ENCODE peak calls at places on chromosome 5, in eight cellular contexts. N, W, K, D, B, C, J and S are unnamed samples.

GRCh38 chr5:143016777-143017374 is 246.7 kb downstream of the ARHGAP26 start:
- DNase-seq in N (no peak), W (no peak), K (peak), D (no peak), B (no peak), C (peak), J (peak), S (peak)

GRCh38 chr5:53944981-53945380 is 365.4 kb downstream of the ARL15 start:
- DNase-seq in N (no peak), W (no peak), K (no peak), D (no peak), B (no peak), C (no peak), J (peak), S (no peak)

GRCh38 chr5:1709186-1709803 is 90.3 kb downstream of the MRPL36 start:
- DNase-seq in N (no peak), W (no peak), K (no peak), D (no peak), B (no peak), C (no peak), J (no peak), S (no peak)

GRCh38 chr5:126680215-126680817 is 79.6 kb downstream of the PHAX start:
- DNase-seq in N (no peak), W (no peak), K (no peak), D (peak), B (peak), C (peak), J (no peak), S (peak)

GRCh38 chr5:170135796-170136490 is 30.2 kb downstream of the FOXI1 start:
- DNase-seq in N (no peak), W (no peak), K (no peak), D (no peak), B (no peak), C (peak), J (peak), S (no peak)

GRCh38 chr5:133895979-133896378 is 72.4 kb downstream of the C5orf15 start:
- DNase-seq in N (no peak), W (no peak), K (no peak), D (no peak), B (no peak), C (no peak), J (peak), S (no peak)

GRCh38 chr5:149849990-149850910 is 94.3 kb downstream of the PDE6A start:
- DNase-seq in N (no peak), W (no peak), K (no peak), D (no peak), B (no peak), C (no peak), J (no peak), S (no peak)

GRCh38 chr5:62431735-62432617 is 19.4 kb downstream of the IPO11 start:
- DNase-seq in N (no peak), W (no peak), K (no peak), D (no peak), B (no peak), C (peak), J (no peak), S (no peak)

GRCh38 chr5:132074772-132075718 is 1.5 kb downstream of the CSF2 start:
- DNase-seq in N (no peak), W (no peak), K (no peak), D (no peak), B (no peak), C (no peak), J (peak), S (no peak)

GRCh38 chr5:59312223-59312622 is 581.3 kb downstream of the PDE4D start:
- DNase-seq in N (no peak), W (no peak), K (no peak), D (no peak), B (no peak), C (no peak), J (no peak), S (no peak)

GRCh38 chr5:151772029-151772867 is 494 bp downstream of the G3BP1 start:
- DNase-seq in N (no peak), W (peak), K (peak), D (peak), B (no peak), C (peak), J (peak), S (no peak)

GRCh38 chr5:14364576-14365472 is 216.8 kb upstream of the OTULINL start:
- DNase-seq in N (no peak), W (no peak), K (no peak), D (peak), B (no peak), C (no peak), J (peak), S (peak)
- TF ChIP-seq CTCF in N (peak), W (no peak), K (peak), D (peak), B (peak), C (peak), J (peak), S (peak)

GRCh38 chr5:126806-127205 is 34.8 kb downstream of the PLEKHG4B start:
- DNase-seq in N (no peak), W (no peak), K (no peak), D (no peak), B (no peak), C (no peak), J (no peak), S (no peak)

GRCh38 chr5:125815-126214 is 33.8 kb downstream of the PLEKHG4B start:
- DNase-seq in N (no peak), W (no peak), K (no peak), D (no peak), B (no peak), C (no peak), J (no peak), S (no peak)

GRCh38 chr5:119486-120097 is 27.6 kb downstream of the PLEKHG4B start:
- DNase-seq in N (no peak), W (no peak), K (no peak), D (no peak), B (no peak), C (no peak), J (no peak), S (no peak)

GRCh38 chr5:121432-121831 is 29.5 kb downstream of the PLEKHG4B start:
- DNase-seq in N (no peak), W (no peak), K (no peak), D (no peak), B (no peak), C (no peak), J (no peak), S (no peak)
- H3K4me3 ChIP-seq in N (no peak), W (no peak), K (no peak), D (no peak), B (no peak), C (no peak), J (no peak), S (no peak)

GRCh38 chr5:181120311-181120710 is 10.7 kb downstream of the OR2V1 start:
- DNase-seq in N (no peak), W (no peak), K (no peak), D (no peak), B (no peak), C (no peak), J (peak), S (no peak)
- TF ChIP-seq CTCF in N (no peak), W (no peak), K (no peak), D (no peak), B (no peak), C (no peak), J (no peak), S (no peak)

GRCh38 chr5:113242481-113243348 is 192.1 kb downstream of the TSSK1B start:
- DNase-seq in N (no peak), W (no peak), K (no peak), D (no peak), B (no peak), C (no peak), J (peak), S (no peak)
- H3K4me3 ChIP-seq in N (no peak), W (no peak), K (no peak), D (no peak), B (no peak), C (no peak), J (no peak), S (no peak)

GRCh38 chr5:124065508-124065907 is 553.5 kb downstream of the CSNK1G3 start:
- DNase-seq in N (no peak), W (no peak), K (no peak), D (no peak), B (no peak), C (no peak), J (no peak), S (no peak)
- TF ChIP-seq CTCF in N (no peak), W (no peak), K (no peak), D (no peak), B (no peak), C (no peak), J (no peak), S (no peak)

GRCh38 chr5:177448244-177448950 is 1.8 kb downstream of the PRR7 start:
- DNase-seq in N (no peak), W (no peak), K (no peak), D (no peak), B (no peak), C (no peak), J (no peak), S (no peak)
- H3K4me3 ChIP-seq in N (peak), W (peak), K (no peak), D (no peak), B (peak), C (no peak), J (no peak), S (peak)

GRCh38 chr5:93620487-93621339 is 37.7 kb downstream of the NR2F1 start:
- DNase-seq in N (no peak), W (peak), K (peak), D (no peak), B (no peak), C (peak), J (peak), S (no peak)
- TF ChIP-seq CTCF in N (peak), W (peak), K (no peak), D (no peak), B (no peak), C (peak), J (peak), S (peak)

GRCh38 chr5:77140350-77140749 is 53.3 kb upstream of the ZBED3 start:
- DNase-seq in N (no peak), W (no peak), K (no peak), D (no peak), B (no peak), C (no peak), J (no peak), S (no peak)

GRCh38 chr5:77146896-77147295 is 59.8 kb upstream of the ZBED3 start:
- DNase-seq in N (no peak), W (no peak), K (no peak), D (no peak), B (no peak), C (no peak), J (no peak), S (no peak)

GRCh38 chr5:77145666-77146065 is 58.6 kb upstream of the ZBED3 start:
- DNase-seq in N (no peak), W (no peak), K (no peak), D (no peak), B (peak), C (peak), J (peak), S (no peak)

GRCh38 chr5:77144837-77145139 is 57.7 kb upstream of the ZBED3 start:
- DNase-seq in N (no peak), W (no peak), K (no peak), D (no peak), B (no peak), C (no peak), J (no peak), S (no peak)

GRCh38 chr5:77143998-77144836 is 57.1 kb upstream of the ZBED3 start:
- DNase-seq in N (peak), W (peak), K (peak), D (peak), B (peak), C (peak), J (peak), S (peak)
- H3K4me3 ChIP-seq in N (no peak), W (no peak), K (no peak), D (no peak), B (no peak), C (no peak), J (no peak), S (no peak)